ENCODE peak calls at places on chromosomes 5 and 9, in six cellular contexts. C is K562, P is transverse colon, V is HepG2, H is Panc1, R is breast epithelium. Y is an unnamed sample.

GRCh38 chr5:3607541-3608147 is 12.0 kb downstream of the IRX1 start:
- DNase-seq in C (no peak), P (no peak), V (no peak), H (no peak), R (no peak), Y (peak; percentile 33)

GRCh38 chr9:33924978-33925797 is 108.2 kb downstream of the UBE2R2 start:
- DNase-seq in C (peak; percentile 50), P (peak; percentile 32), V (peak; percentile 61), H (no peak), R (no peak), Y (no peak)

GRCh38 chr9:20584968-20585643 is 37.2 kb downstream of the MLLT3 start:
- DNase-seq in C (no peak), P (no peak), V (no peak), H (no peak), R (no peak), Y (no peak)

GRCh38 chr5:79378510-79379186 is 135.3 kb downstream of the HOMER1 start:
- DNase-seq in C (no peak), P (no peak), V (no peak), H (no peak), R (no peak), Y (no peak)

GRCh38 chr9:116959775-116960174 is 272.7 kb downstream of the TRIM32 start:
- DNase-seq in C (no peak), P (no peak), V (no peak), H (no peak), R (no peak), Y (no peak)

GRCh38 chr9:109232449-109232848 is 65.4 kb upstream of the FRRS1L start:
- DNase-seq in C (no peak), P (no peak), V (no peak), H (no peak), R (no peak), Y (no peak)

GRCh38 chr9:37591775-37592107 is 656 bp downstream of the TOMM5 start:
- DNase-seq in C (no peak), P (no peak), V (no peak), H (no peak), R (no peak), Y (no peak)

GRCh38 chr5:115545065-115545882 is 699 bp upstream of the FEM1C start:
- DNase-seq in C (no peak), P (peak; percentile 18), V (no peak), H (no peak), R (no peak), Y (no peak)

GRCh38 chr5:141840295-141840812 is 37.9 kb downstream of the PCDH1 start:
- DNase-seq in C (no peak), P (peak; percentile 72), V (no peak), H (no peak), R (no peak), Y (peak; percentile 42)

GRCh38 chr5:69048233-69048632 is 45.6 kb upstream of the SLC30A5 start:
- DNase-seq in C (peak; percentile 30), P (no peak), V (peak; percentile 7), H (no peak), R (no peak), Y (no peak)

GRCh38 chr5:124034301-124034700 is 522.3 kb downstream of the CSNK1G3 start:
- DNase-seq in C (no peak), P (no peak), V (no peak), H (no peak), R (no peak), Y (no peak)

GRCh38 chr9:18472915-18473314 is 1.0 kb upstream of the ADAMTSL1 start:
- DNase-seq in C (no peak), P (no peak), V (no peak), H (no peak), R (no peak), Y (no peak)

GRCh38 chr5:39648539-39649200 is 223.9 kb upstream of the DAB2 start:
- DNase-seq in C (peak; percentile 9), P (peak; percentile 20), V (no peak), H (no peak), R (no peak), Y (no peak)

GRCh38 chr9:22068369-22068768 is 59.3 kb upstream of the CDKN2B start:
- DNase-seq in C (no peak), P (no peak), V (no peak), H (no peak), R (no peak), Y (no peak)
- TF ChIP-seq POLR2AphosphoS5 in C (no peak), P (no peak), V (no peak), H (no peak), R (no peak), Y (no peak)

DNA sequence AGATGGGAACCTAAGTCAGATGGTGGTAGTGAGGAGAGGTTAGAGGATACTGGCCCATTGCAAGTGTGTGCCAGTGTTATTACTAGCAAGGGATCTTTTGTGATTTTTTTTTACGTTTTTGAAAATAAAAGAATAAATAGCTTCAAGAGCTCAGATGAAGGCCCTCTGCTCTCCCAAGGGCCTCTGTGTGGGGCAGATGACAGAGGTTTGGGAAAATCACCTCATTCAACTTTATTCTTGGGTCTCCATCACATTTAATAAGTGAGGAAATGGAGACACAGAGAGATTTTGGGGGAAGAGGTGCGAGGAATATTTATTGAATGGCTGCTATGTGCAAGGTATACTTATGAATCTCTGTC is 10.1 kb upstream of the TRAF1 start:
- DNase-seq in C (no peak), P (no peak), V (no peak), H (no peak), R (no peak), Y (no peak)
- H3K4me1 ChIP-seq in C (peaks cover 36% of the 10 kb centered on the region), P (peaks cover 20% of the 10 kb centered on the region), V (peaks cover 20% of the 10 kb centered on the region), H (peaks cover 7% of the 10 kb centered on the region), R (peaks cover 25% of the 10 kb centered on the region), Y (peaks cover 56% of the 10 kb centered on the region)

GRCh38 chr5:169268019-169268418 is 32.9 kb downstream of the SLIT3 start:
- DNase-seq in C (no peak), P (no peak), V (no peak), H (no peak), R (no peak), Y (no peak)
- TF ChIP-seq POLR2AphosphoS5 in C (no peak), P (no peak), V (no peak), H (no peak), R (no peak), Y (no peak)

DNA sequence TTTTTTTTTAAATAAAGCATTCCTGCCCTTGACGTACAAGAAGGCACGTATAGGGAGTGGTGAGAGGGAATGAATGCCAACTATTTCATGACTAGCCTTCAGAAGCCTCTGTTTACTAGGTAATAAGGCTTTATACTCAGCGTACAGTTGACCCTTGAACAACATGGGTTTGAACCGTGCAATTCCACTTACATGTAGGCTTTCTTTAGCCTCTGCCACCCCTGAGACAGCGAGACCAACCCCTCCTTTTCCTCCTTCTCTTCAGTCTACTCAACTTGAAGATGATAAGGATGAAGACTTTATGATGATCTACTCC is 22.5 kb downstream of the CDC42SE2 start:
- DNase-seq in C (no peak), P (no peak), V (no peak), H (no peak), R (no peak), Y (no peak)
- H3K4me1 ChIP-seq in C (no peaks in the 10 kb centered on the region), P (peaks cover 7% of the 10 kb centered on the region), V (peaks cover 9% of the 10 kb centered on the region), H (peaks cover 14% of the 10 kb centered on the region), R (no peaks in the 10 kb centered on the region), Y (peaks cover 93% of the 10 kb centered on the region)

DNA sequence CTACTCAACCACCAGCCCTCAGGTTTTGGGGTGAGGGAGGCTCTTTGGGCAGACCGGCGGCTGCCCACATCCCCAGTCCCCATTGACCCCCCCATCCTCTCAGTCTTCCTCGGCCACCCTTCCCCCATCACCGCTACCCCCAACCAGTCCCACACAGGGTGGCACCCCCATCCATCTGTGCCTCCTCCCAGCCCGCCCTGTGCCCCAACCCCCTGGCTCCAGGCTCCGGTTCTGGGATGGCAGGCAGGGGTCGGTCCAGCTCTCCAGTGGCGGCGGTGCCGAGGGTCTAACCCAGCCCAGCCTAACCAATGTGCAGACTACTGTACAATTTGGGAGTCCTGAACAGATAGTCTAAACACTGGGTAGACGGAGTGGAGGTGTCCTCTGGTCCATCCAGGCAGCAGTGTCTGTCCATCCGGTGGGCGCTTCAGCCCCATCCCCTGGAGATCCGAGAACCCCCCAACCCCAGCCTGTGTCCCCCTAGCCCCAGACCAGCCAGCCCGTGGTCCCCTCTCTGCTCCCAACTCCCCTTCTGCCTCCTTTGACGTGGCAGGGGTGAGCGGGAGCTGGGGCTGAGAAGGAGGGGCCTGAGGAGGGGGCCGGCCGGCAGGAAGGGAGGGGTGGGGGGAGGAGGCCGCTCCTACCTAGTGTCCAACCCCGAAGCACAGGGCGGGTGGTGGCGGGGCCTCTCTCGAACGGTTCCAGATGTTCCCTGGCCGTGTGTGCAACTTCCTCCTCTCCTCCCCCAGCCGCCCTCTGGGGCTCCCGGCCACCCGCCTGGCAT is 31.2 kb downstream of the GOLGA2 start:
- DNase-seq in C (peak; percentile 82), P (peak; percentile 65), V (peak; percentile 51), H (no peak), R (peak; percentile 66), Y (peak; percentile 86)
- TF ChIP-seq POLR2AphosphoS5 in C (no peak), P (peak; percentile 49), V (no peak), H (no peak), R (no peak), Y (no peak)

DNA sequence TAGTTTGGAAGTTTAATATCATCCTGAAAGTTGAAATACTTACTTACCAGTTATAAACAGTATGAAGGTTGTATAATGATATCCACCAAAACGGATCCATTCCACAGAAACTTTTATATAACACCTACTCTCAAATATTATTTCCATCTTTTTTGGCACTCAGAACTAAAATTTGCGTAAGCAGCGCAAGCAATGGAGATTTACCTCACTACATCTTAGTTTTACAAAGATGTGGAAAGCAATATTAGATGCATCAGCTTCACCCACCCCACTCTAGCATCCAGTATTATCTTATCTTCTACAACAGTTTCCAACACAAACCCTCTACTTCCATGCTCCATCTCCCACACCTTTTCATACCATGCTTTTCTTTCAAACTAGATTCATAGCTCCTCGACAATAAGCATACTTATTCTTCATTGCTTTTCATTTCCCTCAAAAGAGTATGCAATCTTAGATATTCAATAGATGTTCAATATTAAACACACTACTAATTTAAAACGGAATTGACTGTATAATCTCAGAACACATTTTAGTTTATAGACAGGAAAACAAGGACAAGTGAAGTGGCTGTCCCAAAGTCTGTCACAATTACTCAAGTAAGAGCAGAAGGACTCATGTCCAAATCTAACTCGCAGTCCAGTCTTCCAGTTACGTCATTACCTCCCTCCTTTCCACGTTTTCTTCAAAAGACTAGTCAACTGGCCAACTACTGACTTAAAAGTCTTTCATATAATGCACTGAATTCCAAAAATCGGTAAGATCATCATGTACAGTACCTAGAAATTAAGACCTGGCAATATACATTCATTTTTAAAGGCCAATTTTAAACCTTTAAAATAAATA is 2.2 kb downstream of the PPP2CA start:
- DNase-seq in C (peak; percentile 55), P (no peak), V (no peak), H (no peak), R (no peak), Y (no peak)
- H3K4me1 ChIP-seq in C (peaks cover 25% of the 10 kb centered on the region), P (peaks cover 14% of the 10 kb centered on the region), V (peaks cover 72% of the 10 kb centered on the region), H (peaks cover 47% of the 10 kb centered on the region), R (peaks cover 3% of the 10 kb centered on the region), Y (peaks cover 78% of the 10 kb centered on the region)

GRCh38 chr9:134551657-134552348 is 89.8 kb upstream of the COL5A1 start:
- DNase-seq in C (no peak), P (no peak), V (no peak), H (no peak), R (no peak), Y (peak; percentile 69)

GRCh38 chr9:134552349-134552990 is 89.1 kb upstream of the COL5A1 start:
- DNase-seq in C (no peak), P (no peak), V (no peak), H (no peak), R (no peak), Y (peak; percentile 73)

GRCh38 chr9:134554750-134555655 is 86.6 kb upstream of the COL5A1 start:
- DNase-seq in C (no peak), P (no peak), V (no peak), H (no peak), R (no peak), Y (peak; percentile 49)

GRCh38 chr9:134553061-134553891 is 88.3 kb upstream of the COL5A1 start:
- DNase-seq in C (no peak), P (no peak), V (no peak), H (no peak), R (no peak), Y (peak; percentile 49)

GRCh38 chr9:134554011-134554749 is 87.4 kb upstream of the COL5A1 start:
- DNase-seq in C (no peak), P (no peak), V (no peak), H (no peak), R (no peak), Y (peak; percentile 67)
- TF ChIP-seq POLR2AphosphoS5 in C (no peak), P (no peak), V (no peak), H (no peak), R (no peak), Y (no peak)

Y was measured in spleen.